ENCODE peak calls at places on chromosomes 1 and 21, in six cellular contexts. L is lung; P is spleen; X is prostate gland; R is ascending aorta; I is CD8-positive, alpha-beta T cell. K is an unnamed sample.
A peak's percentile ranks its signal among the peaks of the same experiment; 100 is the strongest.

GRCh38 chr1:27372808-27373690 is 1.6 kb downstream of the FCN3 start:
- DNase-seq in R (no peak), P (no peak), L (no peak), X (no peak), I (no peak), K (no peak)

GRCh38 chr1:102498929-102499328 is 502.2 kb upstream of the OLFM3 start:
- DNase-seq in X (no peak), R (no peak), L (no peak), I (no peak), P (no peak), K (no peak)

GRCh38 chr1:18582890-18583289 is 47.8 kb upstream of the PAX7 start:
- DNase-seq in R (no peak), P (no peak), X (no peak), L (no peak), I (no peak), K (no peak)

GRCh38 chr1:9069324-9070100 is at the start of gene SLC2A5:
- DNase-seq in P (peak; percentile 81), I (no peak), L (no peak), X (peak; percentile 33), R (peak; percentile 27), K (peak; percentile 34)

GRCh38 chr1:24074196-24074595 is 37.7 kb downstream of the MYOM3 start:
- DNase-seq in X (no peak), L (no peak), I (no peak), P (peak; percentile 39), R (no peak), K (no peak)

GRCh38 chr1:23202263-23202749 is 15.0 kb downstream of the HTR1D start:
- DNase-seq in P (no peak), X (no peak), I (no peak), L (no peak), R (no peak), K (peak; percentile 60)

GRCh38 chr1:10451286-10451685 is 1.5 kb downstream of the CORT start:
- DNase-seq in L (no peak), X (no peak), I (no peak), P (no peak), R (no peak), K (no peak)

GRCh38 chr1:18938707-18939070 is 17.8 kb downstream of the IFFO2 start:
- DNase-seq in L (no peak), R (no peak), I (no peak), X (no peak), P (peak; percentile 53), K (no peak)

GRCh38 chr1:237235080-237235479 is 193.1 kb downstream of the RYR2 start:
- DNase-seq in X (no peak), I (no peak), R (no peak), P (no peak), L (peak; percentile 71), K (no peak)

GRCh38 chr1:161487483-161487827 is 17.8 kb upstream of the FCGR2A start:
- DNase-seq in P (no peak), L (no peak), R (no peak), X (no peak), I (no peak), K (peak; percentile 78)

GRCh38 chr1:28301368-28302174 is 27.3 kb upstream of the MED18 start:
- DNase-seq in R (no peak), X (no peak), L (no peak), P (no peak), I (no peak), K (no peak)

GRCh38 chr21:45986316-45987051 is 4.9 kb downstream of the COL6A1 start:
- DNase-seq in I (peak; percentile 21), R (no peak), X (no peak), P (peak; percentile 65), L (no peak), K (no peak)

GRCh38 chr1:159012495-159012894 is 2.8 kb downstream of the IFI16 start:
- DNase-seq in X (no peak), L (no peak), P (peak; percentile 76), R (no peak), I (peak; percentile 48), K (peak; percentile 50)

GRCh38 chr1:9721606-9722377 is 70.3 kb downstream of the PIK3CD start:
- DNase-seq in R (no peak), L (no peak), P (peak; percentile 89), I (peak; percentile 89), X (no peak), K (no peak)

GRCh38 chr1:29355375-29355774 is 119.1 kb downstream of the PTPRU start:
- DNase-seq in X (no peak), L (no peak), P (no peak), R (no peak), I (no peak), K (no peak)

GRCh38 chr21:42566524-42567180 is 53.0 kb downstream of the SLC37A1 start:
- DNase-seq in P (peak; percentile 70), X (no peak), I (no peak), L (no peak), R (no peak), K (no peak)

GRCh38 chr1:193120604-193121166 is 1.1 kb upstream of the CDC73 start:
- DNase-seq in P (no peak), I (no peak), X (no peak), L (no peak), R (no peak), K (no peak)

GRCh38 chr1:155062702-155063411 is 683 bp upstream of the EFNA4 start:
- DNase-seq in I (peak; percentile 69), L (no peak), X (peak; percentile 54), R (no peak), P (peak; percentile 89), K (peak; percentile 18)

GRCh38 chr1:163535807-163536206 is 214.1 kb downstream of the NUF2 start:
- DNase-seq in L (no peak), I (no peak), R (no peak), X (no peak), P (no peak), K (peak; percentile 48)

GRCh38 chr1:36829066-36829465 is 205.2 kb downstream of the GRIK3 start:
- DNase-seq in P (no peak), L (no peak), X (no peak), I (no peak), R (no peak), K (peak; percentile 3)

GRCh38 chr1:84632975-84633427 is 57.3 kb downstream of the SSX2IP start:
- DNase-seq in R (no peak), X (no peak), I (no peak), P (no peak), L (no peak), K (peak; percentile 84)

GRCh38 chr21:32413697-32414578 is 1.4 kb downstream of the EVA1C start:
- DNase-seq in R (no peak), I (no peak), X (peak; percentile 39), L (peak; percentile 86), P (no peak), K (peak; percentile 40)
- H3K27me3 ChIP-seq in R (no peaks in the 10 kb centered on the region), I (no peaks in the 10 kb centered on the region), X (no peaks in the 10 kb centered on the region), L (no peaks in the 10 kb centered on the region), P (peaks cover 30% of the 10 kb centered on the region), K (no peaks in the 10 kb centered on the region)

GRCh38 chr21:33433425-33434114 is 30.4 kb downstream of the IFNGR2 start:
- DNase-seq in I (no peak), P (no peak), R (no peak), L (no peak), X (no peak), K (no peak)

GRCh38 chr21:33430858-33431257 is 27.6 kb downstream of the IFNGR2 start:
- DNase-seq in I (no peak), R (no peak), X (no peak), L (no peak), P (no peak), K (no peak)

GRCh38 chr21:33432496-33432895 is 29.3 kb downstream of the IFNGR2 start:
- DNase-seq in P (no peak), I (no peak), L (no peak), X (no peak), R (no peak), K (no peak)

GRCh38 chr21:33434770-33435360 is 31.7 kb downstream of the IFNGR2 start:
- DNase-seq in I (no peak), R (no peak), L (no peak), P (no peak), X (no peak), K (peak; percentile 97)

DNA sequence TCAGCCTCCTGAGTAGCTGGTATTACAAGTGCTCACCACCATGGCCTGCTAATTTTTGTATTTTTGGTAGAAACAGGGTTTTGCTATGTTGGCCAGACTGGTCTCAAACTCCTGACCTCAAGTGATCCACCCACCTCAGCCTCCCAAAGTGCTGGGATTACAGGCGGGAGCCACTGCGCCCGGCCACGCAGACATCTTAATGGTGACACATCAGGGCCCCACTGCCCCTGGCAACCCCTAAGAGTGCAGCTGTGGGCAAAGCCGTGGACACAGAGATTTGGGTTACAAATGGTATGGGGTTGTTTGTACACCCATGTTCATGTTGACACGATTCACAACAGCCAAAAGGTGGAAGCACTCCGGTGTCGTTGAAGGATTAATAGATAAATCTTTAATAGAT is 29.8 kb downstream of the IFNGR2 start:
- DNase-seq in X (no peak), I (no peak), R (no peak), L (no peak), P (no peak), K (no peak)
- H3K36me3 ChIP-seq in X (no peaks in the 10 kb centered on the region), I (peaks cover 35% of the 10 kb centered on the region), R (peaks cover 76% of the 10 kb centered on the region), L (peaks cover 49% of the 10 kb centered on the region), P (peaks cover 91% of the 10 kb centered on the region), K (peaks cover 23% of the 10 kb centered on the region)

DNA sequence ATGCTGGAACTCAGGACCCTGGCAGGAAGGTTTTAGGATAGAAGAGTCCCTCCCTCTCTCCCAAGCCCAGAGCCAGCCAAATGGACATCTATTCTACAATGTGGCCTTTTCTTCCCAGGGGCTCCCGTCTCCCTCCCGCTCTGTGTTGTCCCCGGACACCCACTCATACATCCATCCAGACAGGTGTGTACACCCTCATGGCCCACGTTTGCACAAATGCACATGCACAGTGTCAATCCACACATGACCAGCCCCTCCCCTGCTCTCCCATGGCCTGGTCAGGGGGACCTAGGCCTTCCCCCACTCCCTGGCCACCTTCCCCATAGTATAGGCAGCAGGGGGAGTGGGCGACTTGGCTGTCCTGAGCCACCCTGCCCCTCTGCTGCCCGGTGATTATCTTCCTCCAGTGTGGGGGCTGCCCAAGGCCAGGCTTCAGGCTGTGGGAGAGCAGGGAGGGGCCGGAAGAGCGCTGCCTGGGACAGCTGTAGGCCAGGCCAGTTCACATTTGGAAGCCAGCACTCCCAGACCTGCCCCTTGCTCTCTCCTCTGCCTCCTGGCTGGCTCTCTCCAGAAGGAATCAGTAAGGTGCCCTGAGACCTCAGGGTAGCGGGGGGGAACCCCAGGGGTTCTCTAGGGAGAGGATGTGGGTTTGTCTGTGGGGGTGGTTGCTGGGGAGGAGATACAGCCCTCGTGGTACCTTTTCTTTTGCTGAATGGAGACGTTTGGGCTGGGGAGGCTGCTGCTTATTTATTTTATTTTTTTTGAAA is 4.1 kb upstream of the PTPN7 start:
- DNase-seq in X (no peak), P (peak; percentile 90), R (no peak), I (peak; percentile 89), L (no peak), K (no peak)
- H3K27me3 ChIP-seq in X (no peaks in the 10 kb centered on the region), P (no peaks in the 10 kb centered on the region), R (no peaks in the 10 kb centered on the region), I (no peaks in the 10 kb centered on the region), L (no peaks in the 10 kb centered on the region), K (peaks cover 5% of the 10 kb centered on the region)

GRCh38 chr1:221734187-221734586 is 7.7 kb downstream of the DUSP10 start:
- DNase-seq in X (no peak), I (no peak), P (no peak), L (no peak), R (no peak), K (no peak)
- H3K36me3 ChIP-seq in X (no peaks in the 10 kb centered on the region), I (no peaks in the 10 kb centered on the region), P (no peaks in the 10 kb centered on the region), L (peaks cover 5% of the 10 kb centered on the region), R (no peaks in the 10 kb centered on the region), K (peaks cover 8% of the 10 kb centered on the region)

DNA sequence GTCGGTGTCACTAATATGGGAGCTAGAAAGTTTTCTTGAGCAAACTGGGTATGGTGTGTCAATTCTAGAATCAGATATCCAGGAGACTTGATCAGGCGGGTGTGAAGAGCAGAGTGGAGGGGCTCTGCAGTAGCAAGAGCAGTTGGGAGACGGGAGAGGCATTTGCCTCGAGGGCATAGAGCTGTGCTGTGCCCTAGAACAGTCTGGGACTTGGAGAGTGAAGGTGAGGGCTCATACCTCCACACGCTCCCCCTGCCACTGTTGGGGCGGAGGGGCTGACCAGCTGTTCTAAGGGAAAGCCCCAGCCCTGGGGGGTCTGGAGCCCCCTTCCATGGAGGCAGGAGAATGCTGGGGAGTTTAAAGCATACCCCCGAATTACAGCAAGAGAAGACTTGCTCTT is 33.8 kb downstream of the SIM2 start:
- DNase-seq in I (no peak), X (no peak), L (no peak), R (no peak), P (peak; percentile 37), K (no peak)
- H3K27me3 ChIP-seq in I (no peaks in the 10 kb centered on the region), X (no peaks in the 10 kb centered on the region), L (peaks cover 4% of the 10 kb centered on the region), R (no peaks in the 10 kb centered on the region), P (peaks cover 82% of the 10 kb centered on the region), K (peaks cover 23% of the 10 kb centered on the region)

K was measured in bronchial epithelial cell.